ENCODE peak calls at places on chromosomes 11 and 22, in four cellular contexts. N, Y, G and P are unnamed samples.

GRCh38 chr11:66719111-66719872 is 9.7 kb downstream of the SPTBN2 start:
- DNase-seq in N (peak; percentile 35), Y (no peak), G (no peak), P (no peak)

GRCh38 chr11:39220501-39221230 is 2238.8 kb downstream of the LRRC4C start:
- DNase-seq in N (no peak), G (no peak), Y (no peak), P (no peak)

GRCh38 chr22:47012589-47013365 is 250.3 kb downstream of the TBC1D22A start:
- DNase-seq in N (no peak), G (peak; percentile 0), Y (no peak), P (no peak)

GRCh38 chr11:69925366-69926196 is 106.4 kb upstream of the FGF3 start:
- DNase-seq in G (no peak), N (peak; percentile 8), Y (no peak), P (no peak)

GRCh38 chr11:60477035-60477445 is 15.5 kb upstream of the MS4A12 start:
- DNase-seq in N (no peak), Y (no peak), G (no peak), P (no peak)

GRCh38 chr11:8720868-8721739 is 38.5 kb downstream of the RPL27A start:
- DNase-seq in G (peak; percentile 57), Y (no peak), N (peak; percentile 58), P (no peak)

GRCh38 chr11:72595292-72595684 is 78.9 kb downstream of the PDE2A start:
- DNase-seq in N (no peak), G (peak; percentile 45), Y (no peak), P (no peak)

GRCh38 chr11:117855452-117855851 is 21.0 kb downstream of the FXYD6 start:
- DNase-seq in N (no peak), G (no peak), Y (no peak), P (no peak)

GRCh38 chr22:26471522-26471921 is 12.1 kb downstream of the HPS4 start:
- DNase-seq in N (no peak), Y (no peak), G (no peak), P (peak; percentile 60)